ENCODE peak calls at places on chromosome 10, in five cellular contexts. A is non-pigmented ciliary epithelial cell, D is T-helper 2 cell, Y is choroid plexus epithelial cell, G is T-helper 17 cell. N is an unnamed sample.
A peak's percentile ranks its signal among the peaks of the same experiment; 100 is the strongest.

GRCh38 chr10:92239600-92240288 is 51.1 kb downstream of the CPEB3 start:
- DNase-seq in A (no peak), Y (peak; percentile 23), G (peak; percentile 13), D (peak; percentile 52), N (no peak)

GRCh38 chr10:19749185-19749729 is 67.0 kb upstream of the PLXDC2 start:
- DNase-seq in A (peak; percentile 65), G (no peak), Y (peak; percentile 77), D (no peak), N (no peak)

GRCh38 chr10:4514445-4515108 is 311.4 kb upstream of the AKR1E2 start:
- DNase-seq in D (peak; percentile 5), G (no peak), A (no peak), Y (no peak), N (no peak)

GRCh38 chr10:33422779-33423520 is 88.5 kb upstream of the NRP1 start:
- DNase-seq in G (no peak), D (no peak), Y (no peak), A (no peak), N (no peak)

GRCh38 chr10:113131611-113132330 is 181.7 kb downstream of the TCF7L2 start:
- DNase-seq in Y (peak; percentile 92), A (peak; percentile 49), D (no peak), G (no peak), N (no peak)

GRCh38 chr10:10007972-10008371 is 1009.7 kb upstream of the CELF2 start:
- DNase-seq in G (no peak), A (no peak), Y (peak; percentile 4), D (no peak), N (no peak)

GRCh38 chr10:119620241-119620753 is 23.5 kb upstream of the TIAL1 start:
- DNase-seq in Y (peak; percentile 35), D (no peak), A (no peak), G (no peak), N (no peak)

GRCh38 chr10:119575506-119575905 is 21.3 kb downstream of the TIAL1 start:
- DNase-seq in D (peak; percentile 85), Y (peak; percentile 51), G (no peak), A (no peak), N (peak; percentile 14)

GRCh38 chr10:122407375-122408125 is 33.0 kb downstream of the PLEKHA1 start:
- DNase-seq in Y (peak; percentile 45), D (no peak), A (peak; percentile 30), G (no peak), N (no peak)

GRCh38 chr10:12594448-12594944 is 245.1 kb downstream of the CAMK1D start:
- DNase-seq in G (no peak), Y (peak; percentile 31), A (no peak), D (peak; percentile 80), N (peak; percentile 9)

GRCh38 chr10:69963835-69964710 is 88.6 kb upstream of the MACROH2A2 start:
- DNase-seq in D (no peak), G (no peak), Y (no peak), A (no peak), N (no peak)

GRCh38 chr10:108848016-108848415 is 1075.3 kb downstream of the XPNPEP1 start:
- DNase-seq in G (no peak), A (no peak), D (no peak), Y (no peak), N (no peak)

GRCh38 chr10:35470967-35471366 is 134.2 kb upstream of the GJD4 start:
- DNase-seq in Y (no peak), D (no peak), A (no peak), G (no peak), N (no peak)

GRCh38 chr10:27345455-27345909 is 104.9 kb upstream of the ACBD5 start:
- DNase-seq in Y (no peak), D (no peak), G (no peak), A (no peak), N (no peak)

GRCh38 chr10:9268176-9268575 is 1213.7 kb downstream of the GATA3 start:
- DNase-seq in A (no peak), Y (no peak), G (no peak), D (no peak), N (no peak)

GRCh38 chr10:44752451-44753441 is 158.4 kb upstream of the TMEM72 start:
- DNase-seq in Y (peak; percentile 94), D (no peak), A (peak; percentile 83), G (no peak), N (no peak)

GRCh38 chr10:1114355-1115261 is 58.4 kb downstream of the WDR37 start:
- DNase-seq in Y (no peak), G (no peak), A (no peak), D (peak; percentile 81), N (no peak)

GRCh38 chr10:61503051-61503450 is 49.9 kb upstream of the TMEM26 start:
- DNase-seq in Y (no peak), A (peak; percentile 14), G (no peak), D (no peak), N (no peak)

GRCh38 chr10:11515596-11516418 is 95.6 kb downstream of the USP6NL start:
- DNase-seq in D (peak; percentile 67), G (no peak), Y (peak; percentile 86), A (peak; percentile 43), N (no peak)

N was measured in effector memory CD4-positive, alpha-beta T cell.